ENCODE peak calls at places on chromosomes 16 and 17, in four cellular contexts. One of them, this sample, is unnamed.

GRCh38 chr16:72946063-72946462 is 101.9 kb downstream of the ZFHX3 start:
- DNase-seq in transverse colon: no peak
- DNase-seq in OCI-LY7: no peak
- DNase-seq in neuronal stem cell: no peak
- DNase-seq in this sample: no peak

GRCh38 chr17:31095239-31096105 is 695 bp downstream of the NF1 start:
- DNase-seq in transverse colon: peak; percentile 57
- DNase-seq in OCI-LY7: peak; percentile 31
- DNase-seq in neuronal stem cell: peak; percentile 69
- DNase-seq in this sample: peak; percentile 57

GRCh38 chr16:7217797-7218196 is 114.8 kb upstream of the RBFOX1 start:
- DNase-seq in neuronal stem cell: no peak
- DNase-seq in OCI-LY7: no peak
- DNase-seq in transverse colon: no peak
- DNase-seq in this sample: no peak

GRCh38 chr17:81722184-81723120 is 10.4 kb downstream of the SLC25A10 start:
- DNase-seq in OCI-LY7: no peak
- DNase-seq in transverse colon: peak; percentile 93
- DNase-seq in neuronal stem cell: no peak
- DNase-seq in this sample: no peak

GRCh38 chr17:17685775-17686291 is 4.6 kb downstream of the RAI1 start:
- DNase-seq in transverse colon: peak; percentile 79
- DNase-seq in neuronal stem cell: no peak
- DNase-seq in OCI-LY7: no peak
- DNase-seq in this sample: no peak

GRCh38 chr16:53664724-53665345 is 38.8 kb downstream of the RPGRIP1L start:
- DNase-seq in OCI-LY7: no peak
- DNase-seq in transverse colon: no peak
- DNase-seq in neuronal stem cell: no peak
- DNase-seq in this sample: no peak

GRCh38 chr17:77331161-77331864 is 190.5 kb downstream of the SEC14L1 start:
- DNase-seq in transverse colon: peak; percentile 95
- DNase-seq in OCI-LY7: peak; percentile 98
- DNase-seq in neuronal stem cell: peak; percentile 86
- DNase-seq in this sample: peak; percentile 94

GRCh38 chr16:68146583-68146982 is 61.4 kb downstream of the NFATC3 start:
- DNase-seq in neuronal stem cell: no peak
- DNase-seq in OCI-LY7: no peak
- DNase-seq in transverse colon: no peak
- DNase-seq in this sample: no peak

GRCh38 chr17:32929588-32929987 is 1.6 kb downstream of the TMEM98 start:
- DNase-seq in transverse colon: no peak
- DNase-seq in OCI-LY7: no peak
- DNase-seq in neuronal stem cell: no peak
- DNase-seq in this sample: no peak
- H3K4me3 ChIP-seq in transverse colon: no peak overlapping the region
- H3K4me3 ChIP-seq in OCI-LY7: no peak overlapping the region
- H3K4me3 ChIP-seq in neuronal stem cell: peak overlapping the region; percentile 67
- H3K4me3 ChIP-seq in this sample: peak overlapping the region; percentile 52

GRCh38 chr17:67818110-67819002 is 6.9 kb upstream of the BPTF start:
- DNase-seq in neuronal stem cell: no peak
- DNase-seq in transverse colon: no peak
- DNase-seq in OCI-LY7: peak; percentile 88
- DNase-seq in this sample: no peak
- H3K4me3 ChIP-seq in neuronal stem cell: no peak overlapping the region
- H3K4me3 ChIP-seq in transverse colon: no peak overlapping the region
- H3K4me3 ChIP-seq in OCI-LY7: peak overlapping the region; percentile 31
- H3K4me3 ChIP-seq in this sample: no peak overlapping the region

DNA sequence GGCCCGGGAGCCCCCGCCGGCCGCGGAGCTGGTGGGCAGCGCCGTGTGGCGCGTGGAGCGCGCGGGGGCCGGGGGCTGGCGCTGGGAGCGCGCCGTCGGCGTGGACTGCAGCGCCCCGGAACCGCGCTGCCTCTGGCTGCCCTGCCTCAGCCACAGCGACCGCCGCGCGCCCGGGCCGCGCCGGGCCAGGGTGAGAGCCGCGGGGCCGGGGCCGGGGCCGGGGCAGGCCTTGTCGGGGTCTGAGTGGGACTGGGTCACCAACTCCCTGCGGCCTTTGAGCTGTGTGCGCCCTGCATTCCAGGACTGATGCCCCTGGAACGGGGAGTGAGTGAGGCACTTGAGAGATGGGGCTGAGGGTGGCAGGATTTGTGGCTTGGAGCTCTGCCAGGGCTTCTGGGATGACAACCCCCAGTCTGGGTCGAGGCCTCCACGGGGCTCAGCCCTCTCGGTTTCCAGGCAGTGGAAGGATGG is 25.7 kb downstream of the ARHGAP23 start:
- DNase-seq in neuronal stem cell: no peak
- DNase-seq in transverse colon: no peak
- DNase-seq in OCI-LY7: no peak
- DNase-seq in this sample: no peak
- H3K4me3 ChIP-seq in neuronal stem cell: no peak overlapping the region
- H3K4me3 ChIP-seq in transverse colon: peak overlapping the region; percentile 20
- H3K4me3 ChIP-seq in OCI-LY7: no peak overlapping the region
- H3K4me3 ChIP-seq in this sample: no peak overlapping the region

DNA sequence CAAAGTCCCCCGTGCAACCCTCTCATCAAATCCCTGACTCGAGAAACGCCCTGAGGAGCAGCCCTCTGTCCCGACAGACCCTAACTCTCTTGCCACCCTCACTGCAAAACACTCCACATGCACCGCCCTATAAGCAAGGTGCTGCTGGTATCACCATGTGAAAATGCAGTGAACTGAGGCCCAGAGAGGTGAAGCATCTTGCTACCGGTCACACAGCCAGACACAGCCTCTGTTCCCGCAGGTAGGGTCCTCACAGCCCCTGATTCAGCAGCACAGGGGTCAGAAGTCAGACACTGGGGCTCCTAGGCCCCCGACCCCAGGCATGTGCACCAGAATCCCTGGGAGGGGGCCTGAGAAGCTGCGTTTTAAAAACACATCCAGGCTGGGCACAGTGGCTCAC is 1.1 kb downstream of the CIBAR2 start:
- DNase-seq in OCI-LY7: no peak
- DNase-seq in neuronal stem cell: no peak
- DNase-seq in transverse colon: no peak
- DNase-seq in this sample: no peak
- H3K4me3 ChIP-seq in OCI-LY7: no peak overlapping the region
- H3K4me3 ChIP-seq in neuronal stem cell: no peak overlapping the region
- H3K4me3 ChIP-seq in transverse colon: no peak overlapping the region
- H3K4me3 ChIP-seq in this sample: no peak overlapping the region

GRCh38 chr16:3610698-3611144 is 685 bp downstream of the SLX4 start:
- DNase-seq in OCI-LY7: no peak
- DNase-seq in neuronal stem cell: peak; percentile 33
- DNase-seq in transverse colon: no peak
- DNase-seq in this sample: no peak

GRCh38 chr16:3608069-3608468 is 3.3 kb downstream of the SLX4 start:
- DNase-seq in OCI-LY7: no peak
- DNase-seq in transverse colon: no peak
- DNase-seq in neuronal stem cell: no peak
- DNase-seq in this sample: no peak

GRCh38 chr16:3609895-3610697 is 1.3 kb downstream of the SLX4 start:
- DNase-seq in neuronal stem cell: no peak
- DNase-seq in OCI-LY7: peak; percentile 50
- DNase-seq in transverse colon: no peak
- DNase-seq in this sample: no peak

GRCh38 chr16:3611145-3611977 is at the start of gene SLX4:
- DNase-seq in transverse colon: peak; percentile 93
- DNase-seq in neuronal stem cell: peak; percentile 97
- DNase-seq in OCI-LY7: peak; percentile 97
- DNase-seq in this sample: peak; percentile 91

GRCh38 chr16:3612510-3613466 is 1.4 kb upstream of the SLX4 start:
- DNase-seq in neuronal stem cell: no peak
- DNase-seq in OCI-LY7: no peak
- DNase-seq in transverse colon: no peak
- DNase-seq in this sample: no peak
- H3K4me3 ChIP-seq in neuronal stem cell: peak overlapping the region; percentile 69
- H3K4me3 ChIP-seq in OCI-LY7: peak overlapping the region; percentile 88
- H3K4me3 ChIP-seq in transverse colon: peak overlapping the region; percentile 86
- H3K4me3 ChIP-seq in this sample: peak overlapping the region; percentile 99

GRCh38 chr17:47950448-47950847 is 7.2 kb downstream of the PRR15L start:
- DNase-seq in transverse colon: no peak
- DNase-seq in OCI-LY7: no peak
- DNase-seq in neuronal stem cell: no peak
- DNase-seq in this sample: no peak

GRCh38 chr17:47956818-47957590 is 679 bp downstream of the PRR15L start:
- DNase-seq in transverse colon: peak; percentile 20
- DNase-seq in neuronal stem cell: no peak
- DNase-seq in OCI-LY7: no peak
- DNase-seq in this sample: no peak

GRCh38 chr17:47955497-47956461 is 1.9 kb downstream of the PRR15L start:
- DNase-seq in neuronal stem cell: no peak
- DNase-seq in transverse colon: peak; percentile 77
- DNase-seq in OCI-LY7: no peak
- DNase-seq in this sample: no peak

GRCh38 chr17:47952181-47953021 is 5.3 kb downstream of the PRR15L start:
- DNase-seq in OCI-LY7: no peak
- DNase-seq in transverse colon: peak; percentile 86
- DNase-seq in neuronal stem cell: no peak
- DNase-seq in this sample: no peak

GRCh38 chr17:47953945-47954344 is 3.7 kb downstream of the PRR15L start:
- DNase-seq in transverse colon: no peak
- DNase-seq in OCI-LY7: no peak
- DNase-seq in neuronal stem cell: no peak
- DNase-seq in this sample: no peak
- H3K4me3 ChIP-seq in transverse colon: peak overlapping the region; percentile 61
- H3K4me3 ChIP-seq in OCI-LY7: no peak overlapping the region
- H3K4me3 ChIP-seq in neuronal stem cell: no peak overlapping the region
- H3K4me3 ChIP-seq in this sample: no peak overlapping the region

GRCh38 chr16:70418274-70418992 is 20.5 kb downstream of the ST3GAL2 start:
- DNase-seq in neuronal stem cell: no peak
- DNase-seq in OCI-LY7: peak; percentile 39
- DNase-seq in transverse colon: no peak
- DNase-seq in this sample: no peak

GRCh38 chr16:70421473-70422311 is 17.2 kb downstream of the ST3GAL2 start:
- DNase-seq in neuronal stem cell: no peak
- DNase-seq in transverse colon: no peak
- DNase-seq in OCI-LY7: no peak
- DNase-seq in this sample: no peak

GRCh38 chr16:70417661-70418060 is 21.2 kb downstream of the ST3GAL2 start:
- DNase-seq in transverse colon: no peak
- DNase-seq in neuronal stem cell: no peak
- DNase-seq in OCI-LY7: no peak
- DNase-seq in this sample: no peak

GRCh38 chr16:70418993-70419318 is 19.9 kb downstream of the ST3GAL2 start:
- DNase-seq in OCI-LY7: no peak
- DNase-seq in transverse colon: no peak
- DNase-seq in neuronal stem cell: no peak
- DNase-seq in this sample: no peak

GRCh38 chr16:70419384-70420327 is 19.2 kb downstream of the ST3GAL2 start:
- DNase-seq in neuronal stem cell: no peak
- DNase-seq in transverse colon: no peak
- DNase-seq in OCI-LY7: peak; percentile 29
- DNase-seq in this sample: no peak
- H3K4me3 ChIP-seq in neuronal stem cell: no peak overlapping the region
- H3K4me3 ChIP-seq in transverse colon: no peak overlapping the region
- H3K4me3 ChIP-seq in OCI-LY7: peak overlapping the region; percentile 53
- H3K4me3 ChIP-seq in this sample: no peak overlapping the region

GRCh38 chr17:6430769-6431168 is 4.2 kb downstream of the AIPL1 start:
- DNase-seq in neuronal stem cell: no peak
- DNase-seq in OCI-LY7: no peak
- DNase-seq in transverse colon: no peak
- DNase-seq in this sample: no peak

GRCh38 chr17:6426356-6427101 is 8.4 kb downstream of the AIPL1 start:
- DNase-seq in neuronal stem cell: no peak
- DNase-seq in transverse colon: no peak
- DNase-seq in OCI-LY7: no peak
- DNase-seq in this sample: no peak

GRCh38 chr17:6429266-6429665 is 5.7 kb downstream of the AIPL1 start:
- DNase-seq in OCI-LY7: no peak
- DNase-seq in transverse colon: no peak
- DNase-seq in neuronal stem cell: peak; percentile 64
- DNase-seq in this sample: no peak

GRCh38 chr17:6427284-6427781 is 7.6 kb downstream of the AIPL1 start:
- DNase-seq in OCI-LY7: no peak
- DNase-seq in transverse colon: no peak
- DNase-seq in neuronal stem cell: no peak
- DNase-seq in this sample: no peak

GRCh38 chr17:6428207-6428965 is 6.5 kb downstream of the AIPL1 start:
- DNase-seq in OCI-LY7: no peak
- DNase-seq in neuronal stem cell: no peak
- DNase-seq in transverse colon: no peak
- DNase-seq in this sample: no peak
- H3K4me3 ChIP-seq in OCI-LY7: no peak overlapping the region
- H3K4me3 ChIP-seq in neuronal stem cell: no peak overlapping the region
- H3K4me3 ChIP-seq in transverse colon: no peak overlapping the region
- H3K4me3 ChIP-seq in this sample: no peak overlapping the region

This sample was measured in HAP-1.